ENCODE peak calls at places on chromosomes 7 and 10, in eight cellular contexts. A, X, M, T, O, K, E and U are unnamed samples.

GRCh38 chr10:28587270-28587969 is 54.5 kb downstream of the WAC start:
- DNase-seq in A (no peak), X (no peak), M (no peak), T (no peak), O (no peak), K (peak; percentile 41), E (no peak), U (no peak)

GRCh38 chr7:25249772-25250171 is 21.5 kb upstream of the NPVF start:
- DNase-seq in A (no peak), X (no peak), M (no peak), T (no peak), O (no peak), K (no peak), E (no peak), U (no peak)

GRCh38 chr10:46273506-46274477 is 13.0 kb upstream of the ANTXRL start:
- DNase-seq in A (no peak), X (no peak), M (no peak), T (no peak), O (no peak), K (no peak), E (no peak), U (no peak)

GRCh38 chr7:85554294-85554877 is 367.5 kb upstream of the SEMA3D start:
- DNase-seq in A (no peak), X (no peak), M (no peak), T (no peak), O (peak; percentile 70), K (peak; percentile 73), E (no peak), U (no peak)

GRCh38 chr7:96718107-96719003 is 8.7 kb upstream of the SEM1 start:
- DNase-seq in A (no peak), X (no peak), M (no peak), T (no peak), O (no peak), K (no peak), E (no peak), U (no peak)

GRCh38 chr10:79386637-79387465 is 39.6 kb downstream of the PPIF start:
- DNase-seq in A (peak; percentile 9), X (no peak), M (peak; percentile 16), T (no peak), O (no peak), K (no peak), E (peak; percentile 10), U (no peak)

GRCh38 chr10:118745056-118745455 is 9.7 kb downstream of the CACUL1 start:
- DNase-seq in A (no peak), X (no peak), M (no peak), T (no peak), O (no peak), K (no peak), E (no peak), U (no peak)

GRCh38 chr10:133187091-133187905 is 27.3 kb downstream of the KNDC1 start:
- DNase-seq in A (no peak), X (no peak), M (no peak), T (no peak), O (no peak), K (no peak), E (no peak), U (no peak)

GRCh38 chr10:54010337-54010736 is 790.7 kb downstream of the PCDH15 start:
- DNase-seq in A (no peak), X (no peak), M (no peak), T (no peak), O (no peak), K (no peak), E (no peak), U (no peak)

GRCh38 chr7:155796381-155797261 is 15.6 kb downstream of the SHH start:
- DNase-seq in A (no peak), X (peak; percentile 63), M (peak; percentile 54), T (peak; percentile 59), O (peak; percentile 65), K (peak; percentile 32), E (peak; percentile 25), U (peak; percentile 51)

GRCh38 chr10:110498982-110499795 is 1.5 kb downstream of the DUSP5 start:
- DNase-seq in A (no peak), X (peak; percentile 28), M (peak; percentile 47), T (peak; percentile 27), O (peak; percentile 70), K (peak; percentile 83), E (no peak), U (peak; percentile 71)

GRCh38 chr10:110641256-110641655 is 2.9 kb upstream of the RBM20 start:
- DNase-seq in A (peak; percentile 67), X (no peak), M (peak; percentile 65), T (no peak), O (peak; percentile 92), K (peak; percentile 25), E (no peak), U (peak; percentile 17)

GRCh38 chr7:143299840-143300239 is 11.7 kb downstream of the CASP2 start:
- DNase-seq in A (no peak), X (peak; percentile 69), M (no peak), T (peak; percentile 60), O (peak; percentile 44), K (peak; percentile 11), E (no peak), U (peak; percentile 47)

GRCh38 chr10:6141296-6142151 is 52.7 kb downstream of the RBM17 start:
- DNase-seq in A (peak; percentile 78), X (no peak), M (no peak), T (no peak), O (no peak), K (peak; percentile 91), E (no peak), U (no peak)

GRCh38 chr7:2138146-2138765 is 94.5 kb downstream of the MAD1L1 start:
- DNase-seq in A (no peak), X (peak; percentile 51), M (no peak), T (no peak), O (no peak), K (no peak), E (no peak), U (peak; percentile 84)

GRCh38 chr7:107958764-107959526 is 44.0 kb downstream of the LAMB1 start:
- DNase-seq in A (no peak), X (no peak), M (no peak), T (no peak), O (no peak), K (peak; percentile 94), E (no peak), U (no peak)

GRCh38 chr7:99369767-99370353 is 4.7 kb upstream of the ARPC1B start:
- DNase-seq in A (no peak), X (no peak), M (no peak), T (no peak), O (no peak), K (peak; percentile 47), E (no peak), U (no peak)

GRCh38 chr7:77837275-77837674 is 38.7 kb downstream of the PHTF2 start:
- DNase-seq in A (no peak), X (no peak), M (no peak), T (no peak), O (no peak), K (no peak), E (no peak), U (no peak)

GRCh38 chr10:97023401-97024180 is 162.2 kb downstream of the SLIT1 start:
- DNase-seq in A (no peak), X (no peak), M (no peak), T (no peak), O (no peak), K (no peak), E (no peak), U (no peak)

GRCh38 chr10:103661198-103661950 is 167.9 kb downstream of the NEURL1 start:
- DNase-seq in A (peak; percentile 95), X (peak; percentile 54), M (peak; percentile 82), T (peak; percentile 35), O (peak; percentile 95), K (peak; percentile 96), E (peak; percentile 85), U (peak; percentile 44)

GRCh38 chr10:35328404-35329037 is 7.8 kb upstream of the CCNY start:
- DNase-seq in A (no peak), X (no peak), M (no peak), T (no peak), O (no peak), K (peak; percentile 80), E (no peak), U (no peak)

GRCh38 chr10:79320785-79321493 is 26.3 kb upstream of the PPIF start:
- DNase-seq in A (no peak), X (no peak), M (peak; percentile 15), T (no peak), O (no peak), K (peak; percentile 96), E (no peak), U (no peak)

GRCh38 chr7:90520484-90520883 is 51.0 kb downstream of the PTTG1IP2 start:
- DNase-seq in A (no peak), X (no peak), M (no peak), T (no peak), O (peak; percentile 2), K (no peak), E (no peak), U (no peak)

GRCh38 chr7:68613405-68613804 is 984.9 kb upstream of the AUTS2 start:
- DNase-seq in A (no peak), X (no peak), M (no peak), T (no peak), O (peak; percentile 1), K (no peak), E (no peak), U (no peak)

GRCh38 chr7:101162551-101163280 is 2.7 kb downstream of the VGF start:
- DNase-seq in A (no peak), X (no peak), M (no peak), T (no peak), O (peak; percentile 64), K (peak; percentile 68), E (no peak), U (no peak)

GRCh38 chr10:76113952-76114351 is 682.5 kb downstream of the LRMDA start:
- DNase-seq in A (no peak), X (no peak), M (no peak), T (no peak), O (peak; percentile 70), K (peak; percentile 72), E (no peak), U (no peak)

GRCh38 chr10:108421256-108421655 is 1256.8 kb upstream of the SORCS1 start:
- DNase-seq in A (no peak), X (no peak), M (no peak), T (no peak), O (no peak), K (no peak), E (no peak), U (no peak)

GRCh38 chr10:101780818-101781654 is 2.2 kb downstream of the NPM3 start:
- DNase-seq in A (peak; percentile 40), X (peak; percentile 68), M (peak; percentile 67), T (peak; percentile 57), O (peak; percentile 80), K (peak; percentile 71), E (no peak), U (peak; percentile 50)

GRCh38 chr7:111162692-111163091 is 71.8 kb downstream of the LRRN3 start:
- DNase-seq in A (no peak), X (no peak), M (no peak), T (no peak), O (no peak), K (no peak), E (no peak), U (no peak)

GRCh38 chr7:81457858-81458522 is 311.9 kb downstream of the HGF start:
- DNase-seq in A (no peak), X (no peak), M (no peak), T (no peak), O (peak; percentile 52), K (peak; percentile 42), E (no peak), U (no peak)